ENCODE peak calls at places on chromosomes 7 and 10, in nine cellular contexts. One of them, this sample, is unnamed.

GRCh38 chr7:71746004-71746403 is 614.1 kb downstream of the GALNT17 start:
- DNase-seq in stimulated activated CD8-positive, alpha-beta memory T cell treated with anti-CD3 and anti-CD28 coated beads, Interleukin-4, amount 100 ng/mL, for 4 hours: no peak
- DNase-seq in hypothalamus: no peak
- DNase-seq in NCI-H2171 treated with DMSO at 0.1 percent for 48 hours: peak
- DNase-seq in stimulated activated CD4-positive, alpha-beta T cell treated with anti-CD3 and anti-CD28 coated beads, Interleukin-4, amount 100 ng/mL, for 48 hours: no peak
- DNase-seq in CD4-positive, alpha-beta T cell: no peak
- DNase-seq in NCI-H345: no peak
- DNase-seq in Caki2: no peak
- DNase-seq in neural progenitor cell: peak
- DNase-seq in this sample: no peak

GRCh38 chr7:87475359-87476178 is at the start of gene ABCB4:
- DNase-seq in stimulated activated CD8-positive, alpha-beta memory T cell treated with anti-CD3 and anti-CD28 coated beads, Interleukin-4, amount 100 ng/mL, for 4 hours: no peak
- DNase-seq in neural progenitor cell: peak
- DNase-seq in CD4-positive, alpha-beta T cell: no peak
- DNase-seq in NCI-H345: peak
- DNase-seq in NCI-H2171 treated with DMSO at 0.1 percent for 48 hours: no peak
- DNase-seq in Caki2: no peak
- DNase-seq in stimulated activated CD4-positive, alpha-beta T cell treated with anti-CD3 and anti-CD28 coated beads, Interleukin-4, amount 100 ng/mL, for 48 hours: no peak
- DNase-seq in hypothalamus: no peak
- DNase-seq in this sample: no peak

GRCh38 chr10:77163670-77164348 is 473.8 kb downstream of the KCNMA1 start:
- DNase-seq in NCI-H2171 treated with DMSO at 0.1 percent for 48 hours: no peak
- DNase-seq in stimulated activated CD4-positive, alpha-beta T cell treated with anti-CD3 and anti-CD28 coated beads, Interleukin-4, amount 100 ng/mL, for 48 hours: no peak
- DNase-seq in neural progenitor cell: no peak
- DNase-seq in stimulated activated CD8-positive, alpha-beta memory T cell treated with anti-CD3 and anti-CD28 coated beads, Interleukin-4, amount 100 ng/mL, for 4 hours: no peak
- DNase-seq in Caki2: peak
- DNase-seq in CD4-positive, alpha-beta T cell: no peak
- DNase-seq in hypothalamus: peak
- DNase-seq in NCI-H345: no peak
- DNase-seq in this sample: peak

GRCh38 chr10:60246382-60246781 is 143.3 kb downstream of the ANK3 start:
- DNase-seq in neural progenitor cell: peak
- DNase-seq in NCI-H2171 treated with DMSO at 0.1 percent for 48 hours: no peak
- DNase-seq in stimulated activated CD4-positive, alpha-beta T cell treated with anti-CD3 and anti-CD28 coated beads, Interleukin-4, amount 100 ng/mL, for 48 hours: no peak
- DNase-seq in stimulated activated CD8-positive, alpha-beta memory T cell treated with anti-CD3 and anti-CD28 coated beads, Interleukin-4, amount 100 ng/mL, for 4 hours: no peak
- DNase-seq in Caki2: no peak
- DNase-seq in NCI-H345: no peak
- DNase-seq in hypothalamus: no peak
- DNase-seq in CD4-positive, alpha-beta T cell: no peak
- DNase-seq in this sample: no peak

GRCh38 chr10:11891776-11892486 is 68.8 kb downstream of the PROSER2 start:
- DNase-seq in stimulated activated CD8-positive, alpha-beta memory T cell treated with anti-CD3 and anti-CD28 coated beads, Interleukin-4, amount 100 ng/mL, for 4 hours: no peak
- DNase-seq in neural progenitor cell: no peak
- DNase-seq in Caki2: no peak
- DNase-seq in NCI-H345: no peak
- DNase-seq in stimulated activated CD4-positive, alpha-beta T cell treated with anti-CD3 and anti-CD28 coated beads, Interleukin-4, amount 100 ng/mL, for 48 hours: no peak
- DNase-seq in hypothalamus: no peak
- DNase-seq in NCI-H2171 treated with DMSO at 0.1 percent for 48 hours: no peak
- DNase-seq in CD4-positive, alpha-beta T cell: no peak
- DNase-seq in this sample: no peak

GRCh38 chr10:114698271-114699185 is 40.5 kb upstream of the ABLIM1 start:
- DNase-seq in neural progenitor cell: no peak
- DNase-seq in Caki2: no peak
- DNase-seq in stimulated activated CD4-positive, alpha-beta T cell treated with anti-CD3 and anti-CD28 coated beads, Interleukin-4, amount 100 ng/mL, for 48 hours: no peak
- DNase-seq in CD4-positive, alpha-beta T cell: no peak
- DNase-seq in hypothalamus: no peak
- DNase-seq in NCI-H345: no peak
- DNase-seq in stimulated activated CD8-positive, alpha-beta memory T cell treated with anti-CD3 and anti-CD28 coated beads, Interleukin-4, amount 100 ng/mL, for 4 hours: no peak
- DNase-seq in NCI-H2171 treated with DMSO at 0.1 percent for 48 hours: no peak
- DNase-seq in this sample: peak

GRCh38 chr10:111522141-111522540 is 445.3 kb downstream of the ADRA2A start:
- DNase-seq in NCI-H2171 treated with DMSO at 0.1 percent for 48 hours: no peak
- DNase-seq in neural progenitor cell: no peak
- DNase-seq in CD4-positive, alpha-beta T cell: no peak
- DNase-seq in stimulated activated CD8-positive, alpha-beta memory T cell treated with anti-CD3 and anti-CD28 coated beads, Interleukin-4, amount 100 ng/mL, for 4 hours: no peak
- DNase-seq in NCI-H345: no peak
- DNase-seq in stimulated activated CD4-positive, alpha-beta T cell treated with anti-CD3 and anti-CD28 coated beads, Interleukin-4, amount 100 ng/mL, for 48 hours: no peak
- DNase-seq in hypothalamus: no peak
- DNase-seq in Caki2: no peak
- DNase-seq in this sample: no peak

GRCh38 chr7:128011079-128011670 is 20.1 kb downstream of the LRRC4 start:
- DNase-seq in CD4-positive, alpha-beta T cell: no peak
- DNase-seq in hypothalamus: no peak
- DNase-seq in stimulated activated CD4-positive, alpha-beta T cell treated with anti-CD3 and anti-CD28 coated beads, Interleukin-4, amount 100 ng/mL, for 48 hours: no peak
- DNase-seq in NCI-H345: no peak
- DNase-seq in stimulated activated CD8-positive, alpha-beta memory T cell treated with anti-CD3 and anti-CD28 coated beads, Interleukin-4, amount 100 ng/mL, for 4 hours: no peak
- DNase-seq in Caki2: no peak
- DNase-seq in neural progenitor cell: peak
- DNase-seq in NCI-H2171 treated with DMSO at 0.1 percent for 48 hours: no peak
- DNase-seq in this sample: no peak

GRCh38 chr10:95767884-95768556 is 12.1 kb downstream of the ENTPD1 start:
- DNase-seq in Caki2: peak
- DNase-seq in neural progenitor cell: no peak
- DNase-seq in NCI-H2171 treated with DMSO at 0.1 percent for 48 hours: no peak
- DNase-seq in CD4-positive, alpha-beta T cell: no peak
- DNase-seq in stimulated activated CD8-positive, alpha-beta memory T cell treated with anti-CD3 and anti-CD28 coated beads, Interleukin-4, amount 100 ng/mL, for 4 hours: no peak
- DNase-seq in NCI-H345: no peak
- DNase-seq in stimulated activated CD4-positive, alpha-beta T cell treated with anti-CD3 and anti-CD28 coated beads, Interleukin-4, amount 100 ng/mL, for 48 hours: no peak
- DNase-seq in hypothalamus: no peak
- DNase-seq in this sample: no peak

GRCh38 chr10:96935810-96936209 is 103.7 kb downstream of the LCOR start:
- DNase-seq in stimulated activated CD4-positive, alpha-beta T cell treated with anti-CD3 and anti-CD28 coated beads, Interleukin-4, amount 100 ng/mL, for 48 hours: no peak
- DNase-seq in CD4-positive, alpha-beta T cell: no peak
- DNase-seq in NCI-H2171 treated with DMSO at 0.1 percent for 48 hours: no peak
- DNase-seq in NCI-H345: no peak
- DNase-seq in hypothalamus: no peak
- DNase-seq in stimulated activated CD8-positive, alpha-beta memory T cell treated with anti-CD3 and anti-CD28 coated beads, Interleukin-4, amount 100 ng/mL, for 4 hours: no peak
- DNase-seq in neural progenitor cell: no peak
- DNase-seq in Caki2: no peak
- DNase-seq in this sample: no peak

GRCh38 chr7:150417239-150417638 is 33.2 kb upstream of the GIMAP8 start:
- DNase-seq in Caki2: no peak
- DNase-seq in neural progenitor cell: no peak
- DNase-seq in CD4-positive, alpha-beta T cell: no peak
- DNase-seq in hypothalamus: no peak
- DNase-seq in NCI-H2171 treated with DMSO at 0.1 percent for 48 hours: no peak
- DNase-seq in NCI-H345: no peak
- DNase-seq in stimulated activated CD8-positive, alpha-beta memory T cell treated with anti-CD3 and anti-CD28 coated beads, Interleukin-4, amount 100 ng/mL, for 4 hours: no peak
- DNase-seq in stimulated activated CD4-positive, alpha-beta T cell treated with anti-CD3 and anti-CD28 coated beads, Interleukin-4, amount 100 ng/mL, for 48 hours: no peak
- DNase-seq in this sample: no peak

GRCh38 chr10:43573250-43574034 is 974 bp downstream of the ZNF239 start:
- DNase-seq in hypothalamus: peak
- DNase-seq in stimulated activated CD4-positive, alpha-beta T cell treated with anti-CD3 and anti-CD28 coated beads, Interleukin-4, amount 100 ng/mL, for 48 hours: no peak
- DNase-seq in NCI-H345: no peak
- DNase-seq in CD4-positive, alpha-beta T cell: no peak
- DNase-seq in Caki2: peak
- DNase-seq in NCI-H2171 treated with DMSO at 0.1 percent for 48 hours: no peak
- DNase-seq in neural progenitor cell: peak
- DNase-seq in stimulated activated CD8-positive, alpha-beta memory T cell treated with anti-CD3 and anti-CD28 coated beads, Interleukin-4, amount 100 ng/mL, for 4 hours: no peak
- DNase-seq in this sample: peak

GRCh38 chr10:93440591-93441012 is 41.5 kb downstream of the MYOF start:
- DNase-seq in hypothalamus: no peak
- DNase-seq in CD4-positive, alpha-beta T cell: no peak
- DNase-seq in NCI-H2171 treated with DMSO at 0.1 percent for 48 hours: peak
- DNase-seq in NCI-H345: peak
- DNase-seq in neural progenitor cell: no peak
- DNase-seq in stimulated activated CD4-positive, alpha-beta T cell treated with anti-CD3 and anti-CD28 coated beads, Interleukin-4, amount 100 ng/mL, for 48 hours: no peak
- DNase-seq in Caki2: peak
- DNase-seq in stimulated activated CD8-positive, alpha-beta memory T cell treated with anti-CD3 and anti-CD28 coated beads, Interleukin-4, amount 100 ng/mL, for 4 hours: no peak
- DNase-seq in this sample: no peak

GRCh38 chr7:123024989-123025758 is 29.7 kb upstream of the TAS2R16 start:
- DNase-seq in Caki2: peak
- DNase-seq in neural progenitor cell: no peak
- DNase-seq in NCI-H345: no peak
- DNase-seq in stimulated activated CD8-positive, alpha-beta memory T cell treated with anti-CD3 and anti-CD28 coated beads, Interleukin-4, amount 100 ng/mL, for 4 hours: no peak
- DNase-seq in hypothalamus: no peak
- DNase-seq in stimulated activated CD4-positive, alpha-beta T cell treated with anti-CD3 and anti-CD28 coated beads, Interleukin-4, amount 100 ng/mL, for 48 hours: no peak
- DNase-seq in NCI-H2171 treated with DMSO at 0.1 percent for 48 hours: no peak
- DNase-seq in CD4-positive, alpha-beta T cell: no peak
- DNase-seq in this sample: peak